ENCODE peak calls at places on chromosome 2, in four cellular contexts. X, S, P and A are unnamed samples.
A peak's percentile ranks its signal among the peaks of the same experiment; 100 is the strongest.

GRCh38 chr2:240986787-240987411 is 11.5 kb upstream of the SNED1 start:
- DNase-seq in S (peak; percentile 45), X (peak; percentile 81), P (no peak), A (no peak)

GRCh38 chr2:1780693-1781092 is 36.4 kb upstream of the PXDN start:
- DNase-seq in P (no peak), X (no peak), S (peak; percentile 13), A (no peak)

GRCh38 chr2:176508374-176508773 is 239.1 kb downstream of the MTX2 start:
- DNase-seq in S (no peak), X (no peak), P (no peak), A (no peak)

GRCh38 chr2:32135409-32135808 is 30.3 kb upstream of the SLC30A6 start:
- DNase-seq in X (peak; percentile 75), P (peak; percentile 79), S (no peak), A (peak; percentile 70)

GRCh38 chr2:42961948-42962347 is 169.6 kb upstream of the HAAO start:
- DNase-seq in X (no peak), P (no peak), S (no peak), A (no peak)

GRCh38 chr2:152740743-152741328 is 22.4 kb downstream of the ARL6IP6 start:
- DNase-seq in X (peak; percentile 62), S (no peak), P (peak; percentile 37), A (peak; percentile 65)

GRCh38 chr2:117771969-117772630 is 42.4 kb upstream of the DDX18 start:
- DNase-seq in S (no peak), P (peak; percentile 26), X (peak; percentile 47), A (peak; percentile 47)

GRCh38 chr2:174697267-174697666 is 67.0 kb downstream of the CHRNA1 start:
- DNase-seq in S (peak; percentile 72), P (peak; percentile 44), X (peak; percentile 87), A (peak; percentile 74)